ENCODE peak calls at places on chromosomes 4 and X, in five cellular contexts. O is stimulated activated CD8-positive, alpha-beta memory T cell treated with anti-CD3 and anti-CD28 coated beads, Interleukin-15, amount 100 ng/mL, for 48 hours; K is SW480; X is fibroblast of mammary gland; T is activated CD4-positive, CD25-positive, alpha-beta regulatory T cell treated with anti-CD3 and anti-CD28 coated beads, Interleukin-2, amount 50 U/mL, for 72 hours. D is an unnamed sample.

GRCh38 chrX:44071847-44072545 is 98.8 kb upstream of the NDP start:
- DNase-seq in O (no peak), K (peak; percentile 80), X (peak; percentile 79), T (no peak), D (no peak)

GRCh38 chr4:33189169-33189568 is 2469.0 kb downstream of the PCDH7 start:
- DNase-seq in O (no peak), K (no peak), X (no peak), T (no peak), D (no peak)

GRCh38 chr4:23036503-23036902 is 343.8 kb downstream of the GBA3 start:
- DNase-seq in O (no peak), K (no peak), X (no peak), T (no peak), D (no peak)

GRCh38 chr4:126268106-126268505 is 953.4 kb downstream of the FAT4 start:
- DNase-seq in O (no peak), K (no peak), X (peak; percentile 70), T (no peak), D (no peak)

GRCh38 chrX:78708171-78708570 is 39.3 kb upstream of the LPAR4 start:
- DNase-seq in O (no peak), K (peak; percentile 6), X (peak; percentile 62), T (no peak), D (no peak)

GRCh38 chrX:120575379-120576114 is 14.8 kb upstream of the CUL4B start:
- DNase-seq in O (no peak), K (no peak), X (no peak), T (no peak), D (no peak)

GRCh38 chr4:3406021-3406420 is 35.7 kb upstream of the HGFAC start:
- DNase-seq in O (no peak), K (no peak), X (no peak), T (no peak), D (no peak)

GRCh38 chr4:5785806-5786680 is 75.0 kb downstream of the EVC start:
- DNase-seq in O (no peak), K (no peak), X (peak; percentile 85), T (no peak), D (no peak)

GRCh38 chr4:79325864-79326328 is at the start of gene NAA11:
- DNase-seq in O (no peak), K (no peak), X (no peak), T (no peak), D (no peak)

GRCh38 chrX:26783512-26784225 is 567.7 kb downstream of the MAGEB5 start:
- DNase-seq in O (no peak), K (peak; percentile 24), X (peak; percentile 27), T (no peak), D (no peak)

GRCh38 chr4:86294883-86295282 is 65.0 kb downstream of the MAPK10 start:
- DNase-seq in O (no peak), K (no peak), X (no peak), T (no peak), D (no peak)

GRCh38 chrX:20067709-20068315 is 48.9 kb downstream of the MAP7D2 start:
- DNase-seq in O (no peak), K (peak; percentile 44), X (peak; percentile 90), T (no peak), D (no peak)